ENCODE peak calls at places on chromosomes 16 and 17, in nine cellular contexts. Z is A549; Y is tibial artery; N is bronchial epithelial cell; G is cardiac fibroblast; V is fibroblast of pulmonary artery; K is CD8-positive, alpha-beta T cell; E is heart left ventricle; U is PC-9. S is an unnamed sample.

GRCh38 chr17:77427471-77427991 is 286.8 kb downstream of the SEC14L1 start:
- DNase-seq in Z (no peak), Y (peak), N (peak), G (peak), V (peak), K (no peak), E (peak), U (peak), S (no peak)

GRCh38 chr16:19168173-19169080 is at the start of gene SYT17:
- DNase-seq in Z (peak), Y (no peak), N (no peak), G (no peak), V (no peak), K (no peak), E (peak), U (peak), S (peak)

GRCh38 chr16:23104032-23104955 is 45.0 kb downstream of the USP31 start:
- DNase-seq in Z (no peak), Y (no peak), N (peak), G (no peak), V (no peak), K (no peak), E (no peak), U (no peak), S (no peak)

GRCh38 chr17:55433629-55434422 is 12.2 kb upstream of the MMD start:
- DNase-seq in Z (peak), Y (no peak), N (peak), G (peak), V (peak), K (no peak), E (no peak), U (peak), S (no peak)

GRCh38 chr17:50465171-50465570 is 3.5 kb downstream of the CHAD start:
- DNase-seq in Z (no peak), Y (no peak), N (no peak), G (no peak), V (no peak), K (no peak), E (no peak), U (no peak), S (no peak)

GRCh38 chr16:11064846-11065245 is 120.5 kb downstream of the CLEC16A start:
- DNase-seq in Z (no peak), Y (no peak), N (no peak), G (no peak), V (no peak), K (no peak), E (no peak), U (no peak), S (no peak)

GRCh38 chr17:6254036-6254435 is 180.9 kb downstream of the AIPL1 start:
- DNase-seq in Z (no peak), Y (no peak), N (peak), G (no peak), V (no peak), K (no peak), E (no peak), U (no peak), S (no peak)

GRCh38 chr17:27754549-27754948 is 45.8 kb downstream of the NOS2 start:
- DNase-seq in Z (no peak), Y (no peak), N (no peak), G (no peak), V (no peak), K (no peak), E (no peak), U (no peak), S (no peak)

GRCh38 chr16:88681084-88681680 is 5.1 kb downstream of the SNAI3 start:
- DNase-seq in Z (peak), Y (no peak), N (peak), G (no peak), V (no peak), K (peak), E (no peak), U (peak), S (peak)

GRCh38 chr16:67669499-67670101 is 3.0 kb downstream of the C16orf86 start:
- DNase-seq in Z (no peak), Y (no peak), N (no peak), G (no peak), V (no peak), K (no peak), E (no peak), U (no peak), S (no peak)

GRCh38 chr16:67667434-67667816 is 811 bp downstream of the C16orf86 start:
- DNase-seq in Z (no peak), Y (no peak), N (no peak), G (no peak), V (no peak), K (no peak), E (no peak), U (no peak), S (no peak)

GRCh38 chr16:67667817-67668494 is 1.3 kb downstream of the C16orf86 start:
- DNase-seq in Z (peak), Y (peak), N (peak), G (peak), V (peak), K (peak), E (peak), U (peak), S (peak)

GRCh38 chr16:67666538-67667433 is at the start of the genes C16orf86 and ENKD1:
- DNase-seq in Z (peak), Y (peak), N (peak), G (peak), V (peak), K (peak), E (peak), U (peak), S (peak)

DNA sequence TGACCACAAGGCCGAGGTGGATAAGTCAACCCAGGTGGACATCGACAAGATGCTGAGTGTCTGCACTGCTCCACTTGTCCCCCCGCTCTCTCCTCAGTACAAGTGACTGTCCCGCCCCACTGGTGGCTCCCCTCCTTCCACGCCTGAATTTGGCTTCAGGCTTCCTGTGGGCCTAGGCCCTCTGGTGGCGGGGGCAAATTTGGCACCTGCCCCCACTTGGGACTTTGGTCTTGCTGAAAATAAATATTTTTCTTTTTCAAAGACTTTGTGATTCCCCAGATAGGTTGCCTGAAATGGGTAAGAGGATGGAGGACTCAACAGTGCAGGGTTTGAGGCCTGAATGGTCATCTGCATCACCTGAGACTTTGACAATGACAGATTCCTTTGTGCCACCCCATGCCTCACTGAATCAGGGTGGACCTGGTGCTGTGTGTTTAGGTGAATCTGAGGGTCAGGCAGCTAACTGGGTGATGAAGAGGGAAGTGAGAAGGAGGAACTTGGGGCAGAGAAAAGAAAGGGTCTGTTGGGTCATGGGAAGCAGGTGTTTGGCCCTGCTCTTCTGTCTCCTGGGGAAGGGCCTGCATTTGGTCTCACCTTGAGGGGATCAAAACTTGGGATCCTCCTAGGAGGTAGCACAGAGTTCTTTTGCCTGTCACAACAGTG is 2.0 kb downstream of the C16orf86 start:
- DNase-seq in Z (no peak), Y (no peak), N (no peak), G (no peak), V (no peak), K (peak), E (no peak), U (no peak), S (no peak)
- TF ChIP-seq CTCF in Z (no peak), Y (no peak), N (peak), G (peak), V (peak), K (no peak), E (no peak), U (no peak), S (peak)

GRCh38 chr17:2415081-2415480 is 14.2 kb upstream of the MNT start:
- DNase-seq in Z (no peak), Y (peak), N (no peak), G (no peak), V (no peak), K (no peak), E (no peak), U (no peak), S (no peak)

GRCh38 chr17:2416010-2416734 is 15.3 kb upstream of the MNT start:
- DNase-seq in Z (peak), Y (peak), N (peak), G (peak), V (peak), K (peak), E (peak), U (peak), S (peak)

GRCh38 chr17:2410951-2411350 is 10.1 kb upstream of the MNT start:
- DNase-seq in Z (no peak), Y (no peak), N (no peak), G (no peak), V (no peak), K (no peak), E (no peak), U (no peak), S (no peak)

GRCh38 chr17:2414665-2415064 is 13.8 kb upstream of the MNT start:
- DNase-seq in Z (no peak), Y (peak), N (no peak), G (no peak), V (no peak), K (no peak), E (no peak), U (no peak), S (no peak)

GRCh38 chr17:2412561-2413021 is 11.7 kb upstream of the MNT start:
- DNase-seq in Z (no peak), Y (peak), N (no peak), G (peak), V (peak), K (no peak), E (no peak), U (no peak), S (peak)
- TF ChIP-seq CTCF in Z (peak), Y (no peak), N (peak), G (no peak), V (peak), K (no peak), E (no peak), U (no peak), S (no peak)

GRCh38 chr17:82963104-82963950 is 116.1 kb upstream of the METRNL start:
- DNase-seq in Z (no peak), Y (peak), N (peak), G (peak), V (peak), K (peak), E (peak), U (peak), S (peak)
- TF ChIP-seq CTCF in Z (no peak), Y (peak), N (peak), G (peak), V (peak), K (peak), E (peak), U (no peak), S (peak)

GRCh38 chr16:75304521-75305363 is 53.3 kb upstream of the BCAR1 start:
- DNase-seq in Z (peak), Y (peak), N (peak), G (peak), V (peak), K (no peak), E (peak), U (peak), S (no peak)
- TF ChIP-seq CTCF in Z (no peak), Y (no peak), N (no peak), G (no peak), V (no peak), K (no peak), E (no peak), U (no peak), S (no peak)

GRCh38 chr17:59901604-59902003 is 8.7 kb downstream of the RPS6KB1 start:
- DNase-seq in Z (no peak), Y (peak), N (no peak), G (no peak), V (no peak), K (no peak), E (no peak), U (no peak), S (no peak)

GRCh38 chr17:59893617-59894100 is 738 bp downstream of the RPS6KB1 start:
- DNase-seq in Z (peak), Y (no peak), N (peak), G (peak), V (peak), K (no peak), E (no peak), U (no peak), S (peak)

GRCh38 chr17:59903455-59903854 is 10.5 kb downstream of the RPS6KB1 start:
- DNase-seq in Z (no peak), Y (no peak), N (no peak), G (no peak), V (no peak), K (no peak), E (no peak), U (no peak), S (no peak)

GRCh38 chr17:59897090-59897489 is 4.2 kb downstream of the RPS6KB1 start:
- DNase-seq in Z (no peak), Y (no peak), N (no peak), G (peak), V (no peak), K (no peak), E (no peak), U (no peak), S (no peak)

GRCh38 chr17:59899099-59899498 is 6.2 kb downstream of the RPS6KB1 start:
- DNase-seq in Z (no peak), Y (peak), N (peak), G (no peak), V (no peak), K (no peak), E (no peak), U (no peak), S (no peak)
- TF ChIP-seq CTCF in Z (no peak), Y (no peak), N (peak), G (no peak), V (no peak), K (no peak), E (no peak), U (no peak), S (no peak)

GRCh38 chr17:74757931-74758845 is 9.8 kb downstream of the NHERF1 start:
- DNase-seq in Z (no peak), Y (no peak), N (peak), G (peak), V (peak), K (peak), E (no peak), U (peak), S (no peak)

GRCh38 chr17:74759941-74760340 is 11.5 kb downstream of the NHERF1 start:
- DNase-seq in Z (no peak), Y (no peak), N (peak), G (no peak), V (no peak), K (peak), E (no peak), U (peak), S (no peak)

GRCh38 chr17:74760404-74761105 is 12.1 kb downstream of the NHERF1 start:
- DNase-seq in Z (no peak), Y (no peak), N (peak), G (no peak), V (no peak), K (peak), E (no peak), U (peak), S (no peak)

GRCh38 chr17:74758846-74759163 is 10.4 kb downstream of the NHERF1 start:
- DNase-seq in Z (peak), Y (no peak), N (peak), G (peak), V (no peak), K (peak), E (no peak), U (peak), S (no peak)

GRCh38 chr17:74759243-74759801 is 10.9 kb downstream of the NHERF1 start:
- DNase-seq in Z (no peak), Y (no peak), N (no peak), G (no peak), V (no peak), K (peak), E (no peak), U (peak), S (no peak)
- TF ChIP-seq CTCF in Z (no peak), Y (no peak), N (peak), G (no peak), V (no peak), K (no peak), E (no peak), U (no peak), S (no peak)

GRCh38 chr17:42098747-42099399 is 600 bp upstream of the ZNF385C start:
- DNase-seq in Z (no peak), Y (no peak), N (no peak), G (no peak), V (no peak), K (no peak), E (no peak), U (no peak), S (no peak)

GRCh38 chr17:42104264-42104663 is 6.0 kb upstream of the ZNF385C start:
- DNase-seq in Z (no peak), Y (no peak), N (no peak), G (no peak), V (no peak), K (no peak), E (no peak), U (no peak), S (no peak)

GRCh38 chr17:42097691-42098661 is at the start of gene ZNF385C:
- DNase-seq in Z (no peak), Y (no peak), N (no peak), G (no peak), V (no peak), K (peak), E (no peak), U (no peak), S (peak)

GRCh38 chr17:42103221-42103954 is 5.1 kb upstream of the ZNF385C start:
- DNase-seq in Z (no peak), Y (no peak), N (no peak), G (no peak), V (no peak), K (no peak), E (no peak), U (no peak), S (no peak)

GRCh38 chr17:42101513-42102292 is 3.4 kb upstream of the ZNF385C start:
- DNase-seq in Z (peak), Y (peak), N (peak), G (peak), V (peak), K (peak), E (peak), U (peak), S (peak)
- TF ChIP-seq CTCF in Z (peak), Y (peak), N (peak), G (peak), V (peak), K (peak), E (peak), U (peak), S (peak)

S was measured in endothelial cell.